ENCODE peak calls at places on chromosomes 4 and X, in seven cellular contexts. X, F, S, L, J, R and N are unnamed samples.

GRCh38 chr4:20178902-20179576 is 72.7 kb upstream of the SLIT2 start:
- DNase-seq in X (no peak), F (no peak), S (no peak), L (no peak), J (no peak), R (no peak), N (no peak)

GRCh38 chr4:123593655-123594054 is 197.1 kb downstream of the SPRY1 start:
- DNase-seq in X (no peak), F (no peak), S (no peak), L (no peak), J (no peak), R (no peak), N (no peak)

GRCh38 chr4:169852481-169852880 is 94.7 kb upstream of the HPF1 start:
- DNase-seq in X (no peak), F (no peak), S (no peak), L (no peak), J (no peak), R (no peak), N (no peak)

GRCh38 chr4:2797545-2798305 is 4.8 kb downstream of the SH3BP2 start:
- DNase-seq in X (no peak), F (no peak), S (no peak), L (no peak), J (no peak), R (no peak), N (peak; percentile 14)

GRCh38 chrX:136867096-136867491 is 13.4 kb downstream of the RBMX start:
- DNase-seq in X (no peak), F (no peak), S (no peak), L (peak; percentile 23), J (peak; percentile 47), R (no peak), N (no peak)

GRCh38 chrX:79556750-79557149 is 189.6 kb upstream of the ITM2A start:
- DNase-seq in X (no peak), F (no peak), S (no peak), L (no peak), J (no peak), R (no peak), N (no peak)

GRCh38 chr4:11393551-11393950 is 35.1 kb downstream of the HS3ST1 start:
- DNase-seq in X (no peak), F (no peak), S (no peak), L (no peak), J (no peak), R (no peak), N (no peak)

GRCh38 chr4:85672959-85673358 is 198.0 kb downstream of the ARHGAP24 start:
- DNase-seq in X (no peak), F (no peak), S (no peak), L (no peak), J (no peak), R (no peak), N (no peak)

GRCh38 chr4:17373666-17374065 is 138.2 kb downstream of the QDPR start:
- DNase-seq in X (no peak), F (no peak), S (no peak), L (no peak), J (no peak), R (no peak), N (no peak)

GRCh38 chrX:43882294-43882681 is at the start of gene MAOB:
- DNase-seq in X (no peak), F (no peak), S (no peak), L (no peak), J (peak; percentile 2), R (no peak), N (no peak)